ENCODE peak calls at places on chromosomes 13 and 19, in four cellular contexts. J, N, S and D are unnamed samples.
A peak's percentile ranks its signal among the peaks of the same experiment; 100 is the strongest.

GRCh38 chr19:15159251-15159650 is 41.5 kb downstream of the NOTCH3 start:
- DNase-seq in J (no peak), N (peak; percentile 39), S (no peak), D (no peak)

GRCh38 chr19:3094638-3095374 is 644 bp downstream of the GNA11 start:
- DNase-seq in J (no peak), N (peak; percentile 17), S (peak; percentile 36), D (no peak)

GRCh38 chr13:47594833-47595232 is 406.2 kb downstream of the SUCLA2 start:
- DNase-seq in S (peak; percentile 25), J (no peak), N (peak; percentile 21), D (no peak)

GRCh38 chr13:66359910-66360552 is 870.1 kb downstream of the PCDH9 start:
- DNase-seq in S (no peak), N (no peak), J (no peak), D (no peak)

GRCh38 chr13:42807236-42807635 is 25.9 kb downstream of the FAM216B start:
- DNase-seq in N (no peak), J (no peak), S (no peak), D (no peak)

GRCh38 chr19:55255618-55256423 is 3.0 kb downstream of the PPP6R1 start:
- DNase-seq in S (peak; percentile 5), J (no peak), N (peak; percentile 26), D (no peak)

GRCh38 chr13:35848316-35848715 is 282.9 kb downstream of the DCLK1 start:
- DNase-seq in S (no peak), J (no peak), N (no peak), D (no peak)

GRCh38 chr19:4369888-4370260 is 26.5 kb downstream of the MPND start:
- DNase-seq in J (no peak), S (no peak), N (no peak), D (no peak)

GRCh38 chr19:40272261-40272660 is 12.9 kb downstream of the AKT2 start:
- DNase-seq in J (no peak), N (no peak), S (no peak), D (no peak)

GRCh38 chr13:48840366-48840765 is 135.3 kb upstream of the FNDC3A start:
- DNase-seq in N (no peak), J (no peak), S (no peak), D (no peak)

GRCh38 chr13:29439601-29440381 is 155.7 kb downstream of the SLC7A1 start:
- DNase-seq in N (peak; percentile 17), J (no peak), S (no peak), D (no peak)

GRCh38 chr19:3171894-3172679 is 6.5 kb upstream of the S1PR4 start:
- DNase-seq in S (no peak), J (no peak), N (no peak), D (no peak)

GRCh38 chr19:19027228-19027627 is 6.1 kb downstream of the SUGP2 start:
- DNase-seq in J (no peak), N (no peak), S (no peak), D (no peak)

GRCh38 chr19:19021115-19021514 is 12.2 kb downstream of the SUGP2 start:
- DNase-seq in N (peak; percentile 29), J (peak; percentile 27), S (peak; percentile 29), D (no peak)

GRCh38 chr19:19026299-19026971 is 6.9 kb downstream of the SUGP2 start:
- DNase-seq in J (no peak), N (peak; percentile 10), S (no peak), D (no peak)

GRCh38 chr19:19022380-19022961 is 10.8 kb downstream of the SUGP2 start:
- DNase-seq in N (no peak), J (no peak), S (no peak), D (no peak)
- H3K4me3 ChIP-seq in N (no peak overlapping the region), J (no peak overlapping the region), S (no peak overlapping the region), D (no peak overlapping the region)

DNA sequence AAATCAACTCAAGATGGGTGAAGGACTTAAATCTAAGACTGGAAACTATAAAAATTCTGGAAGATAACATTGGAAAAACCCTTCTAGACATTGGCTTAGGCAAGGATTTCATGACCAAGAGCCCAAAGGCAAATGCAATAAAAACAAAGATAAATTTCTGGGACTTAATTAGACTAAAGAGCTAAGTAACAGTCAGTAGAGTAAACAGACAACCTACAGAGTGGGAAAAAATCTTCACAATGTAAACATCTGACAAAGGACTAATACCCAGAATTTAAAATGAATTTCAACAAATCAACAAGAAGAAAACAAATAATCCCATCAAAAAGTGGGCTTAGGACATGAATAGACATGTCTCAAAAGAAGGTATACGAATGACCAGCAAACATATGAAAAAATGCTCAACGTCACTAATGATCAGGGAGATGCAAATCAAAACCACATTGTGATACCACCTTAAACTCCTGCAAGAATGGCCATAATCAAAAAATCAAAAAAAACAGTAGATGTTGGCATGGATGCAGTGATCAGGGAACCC is 6.3 kb upstream of the RFX1 start:
- DNase-seq in J (no peak), S (no peak), N (no peak), D (no peak)
- TF ChIP-seq CTCF in J (no peak), S (no peak), N (no peak), D (no peak)

DNA sequence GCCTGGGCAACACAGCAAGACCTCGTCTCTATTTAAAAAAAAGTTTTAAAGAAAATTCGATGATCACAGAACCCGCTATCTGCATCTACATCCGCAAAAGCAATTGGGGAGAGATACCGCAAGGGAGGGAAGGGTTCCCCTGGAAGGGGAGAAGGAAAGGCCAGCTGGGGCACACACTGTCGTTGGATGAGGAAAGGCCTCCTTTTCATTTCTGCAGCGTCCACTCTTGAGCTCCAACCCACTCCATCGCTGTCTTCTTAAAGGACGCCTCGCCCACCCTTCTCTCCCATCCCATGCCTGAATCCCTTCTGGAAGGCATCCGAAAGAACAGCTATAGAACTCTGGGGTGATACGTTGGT is 3.2 kb upstream of the PRKCG start:
- DNase-seq in S (no peak), J (no peak), N (no peak), D (no peak)
- H3K4me3 ChIP-seq in S (peak overlapping the region; percentile 32), J (peak overlapping the region; percentile 69), N (peak overlapping the region; percentile 55), D (peak overlapping the region; percentile 54)

DNA sequence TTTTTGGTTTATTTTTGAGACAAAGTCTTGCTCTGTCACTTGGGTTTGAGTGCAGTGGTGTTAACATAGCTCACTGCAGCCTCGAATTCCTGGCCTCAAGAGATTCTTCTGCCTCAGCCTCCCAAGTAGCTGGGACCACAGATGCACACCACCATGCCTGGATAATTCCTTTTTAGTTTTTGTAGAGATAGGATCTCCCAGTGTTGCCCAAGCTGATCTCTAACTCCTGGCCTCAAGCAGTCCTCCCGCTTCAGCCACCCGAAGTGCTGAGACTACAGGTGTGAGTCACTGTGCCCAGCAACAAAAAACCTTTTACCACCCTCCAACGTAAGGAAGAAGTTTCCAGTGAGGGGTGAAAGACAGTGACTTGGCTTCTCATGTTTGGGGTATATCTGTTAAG is 81.1 kb upstream of the TSHZ3 start:
- DNase-seq in S (no peak), N (no peak), J (no peak), D (no peak)
- TF ChIP-seq CTCF in S (no peak), N (no peak), J (no peak), D (no peak)

GRCh38 chr13:94454906-94455305 is 24.6 kb downstream of the DCT start:
- DNase-seq in N (no peak), S (no peak), J (no peak), D (no peak)

GRCh38 chr13:94454334-94454733 is 25.1 kb downstream of the DCT start:
- DNase-seq in S (no peak), J (no peak), N (no peak), D (no peak)

GRCh38 chr13:94459116-94459515 is 20.4 kb downstream of the DCT start:
- DNase-seq in S (no peak), N (no peak), J (no peak), D (no peak)

GRCh38 chr13:94455414-94455813 is 24.1 kb downstream of the DCT start:
- DNase-seq in S (no peak), J (no peak), N (no peak), D (no peak)
- H3K4me3 ChIP-seq in S (no peak overlapping the region), J (no peak overlapping the region), N (no peak overlapping the region), D (no peak overlapping the region)

GRCh38 chr19:49845433-49845832 is 5.5 kb upstream of the PTOV1 start:
- DNase-seq in N (no peak), J (no peak), S (no peak), D (no peak)
- TF ChIP-seq CTCF in N (no peak), J (no peak), S (no peak), D (no peak)

GRCh38 chr19:49335071-49335783 is at the start of gene CD37:
- DNase-seq in J (no peak), N (no peak), S (no peak), D (no peak)
- H3K4me3 ChIP-seq in J (no peak within 1 kb of the TSS), N (no peak within 1 kb of the TSS), S (no peak within 1 kb of the TSS), D (no peak within 1 kb of the TSS)

GRCh38 chr19:1469200-1469935 is 9.6 kb downstream of the C19orf25 start:
- DNase-seq in J (no peak), S (no peak), N (no peak), D (no peak)

GRCh38 chr19:1471514-1472107 is 7.4 kb downstream of the C19orf25 start:
- DNase-seq in N (no peak), S (no peak), J (no peak), D (no peak)

GRCh38 chr19:1472227-1473055 is 6.6 kb downstream of the C19orf25 start:
- DNase-seq in S (no peak), J (no peak), N (no peak), D (no peak)

GRCh38 chr19:1469936-1470863 is 8.8 kb downstream of the C19orf25 start:
- DNase-seq in S (no peak), N (no peak), J (no peak), D (no peak)

GRCh38 chr19:1470864-1471513 is 8.0 kb downstream of the C19orf25 start:
- DNase-seq in N (no peak), S (no peak), J (no peak), D (no peak)
- TF ChIP-seq CTCF in N (no peak), S (peak; percentile 28), J (no peak), D (no peak)